ENCODE peak calls at places on chromosomes 12 and 14, in nine cellular contexts. One of them, this sample, is unnamed.

GRCh38 chr12:11576104-11576503 is 73.4 kb upstream of the ETV6 start:
- DNase-seq in PC-3: peak
- DNase-seq in endodermal cell: no peak
- DNase-seq in GM23248: peak
- DNase-seq in neural progenitor cell: no peak
- DNase-seq in fibroblast of lung: peak
- DNase-seq in adipocyte: no peak
- DNase-seq in MM.1S: no peak
- DNase-seq in kidney: no peak
- DNase-seq in this sample: no peak

GRCh38 chr14:77100961-77101360 is 2.9 kb downstream of the CIPC start:
- DNase-seq in kidney: no peak
- DNase-seq in endodermal cell: no peak
- DNase-seq in GM23248: peak
- DNase-seq in fibroblast of lung: no peak
- DNase-seq in MM.1S: no peak
- DNase-seq in PC-3: no peak
- DNase-seq in adipocyte: no peak
- DNase-seq in neural progenitor cell: no peak
- DNase-seq in this sample: no peak

GRCh38 chr14:104140213-104140462 is 1.8 kb downstream of the KIF26A start:
- DNase-seq in fibroblast of lung: no peak
- DNase-seq in MM.1S: no peak
- DNase-seq in GM23248: no peak
- DNase-seq in endodermal cell: no peak
- DNase-seq in adipocyte: no peak
- DNase-seq in kidney: peak
- DNase-seq in neural progenitor cell: no peak
- DNase-seq in PC-3: no peak
- DNase-seq in this sample: no peak

GRCh38 chr14:72463291-72463866 is 430.5 kb downstream of the DPF3 start:
- DNase-seq in endodermal cell: no peak
- DNase-seq in fibroblast of lung: peak
- DNase-seq in neural progenitor cell: no peak
- DNase-seq in adipocyte: peak
- DNase-seq in GM23248: peak
- DNase-seq in kidney: no peak
- DNase-seq in MM.1S: no peak
- DNase-seq in PC-3: peak
- DNase-seq in this sample: no peak

GRCh38 chr14:61940669-61941420 is 178.6 kb downstream of the SNAPC1 start:
- DNase-seq in endodermal cell: no peak
- DNase-seq in MM.1S: no peak
- DNase-seq in adipocyte: peak
- DNase-seq in fibroblast of lung: peak
- DNase-seq in GM23248: no peak
- DNase-seq in neural progenitor cell: peak
- DNase-seq in kidney: no peak
- DNase-seq in PC-3: no peak
- DNase-seq in this sample: no peak

GRCh38 chr12:109695961-109696461 is 17.6 kb upstream of the FAM222A start:
- DNase-seq in endodermal cell: peak
- DNase-seq in MM.1S: no peak
- DNase-seq in GM23248: no peak
- DNase-seq in adipocyte: no peak
- DNase-seq in PC-3: no peak
- DNase-seq in fibroblast of lung: no peak
- DNase-seq in neural progenitor cell: peak
- DNase-seq in kidney: no peak
- DNase-seq in this sample: no peak

GRCh38 chr12:82973601-82974000 is 286.9 kb downstream of the TMTC2 start:
- DNase-seq in endodermal cell: no peak
- DNase-seq in GM23248: no peak
- DNase-seq in PC-3: no peak
- DNase-seq in fibroblast of lung: no peak
- DNase-seq in MM.1S: no peak
- DNase-seq in kidney: no peak
- DNase-seq in adipocyte: no peak
- DNase-seq in neural progenitor cell: no peak
- DNase-seq in this sample: no peak

GRCh38 chr12:77166711-77167110 is 101.3 kb upstream of the E2F7 start:
- DNase-seq in GM23248: peak
- DNase-seq in endodermal cell: no peak
- DNase-seq in fibroblast of lung: peak
- DNase-seq in MM.1S: no peak
- DNase-seq in kidney: no peak
- DNase-seq in PC-3: peak
- DNase-seq in adipocyte: no peak
- DNase-seq in neural progenitor cell: no peak
- DNase-seq in this sample: no peak

GRCh38 chr12:45909041-45909713 is 81.2 kb downstream of the SCAF11 start:
- DNase-seq in fibroblast of lung: peak
- DNase-seq in GM23248: no peak
- DNase-seq in kidney: no peak
- DNase-seq in adipocyte: peak
- DNase-seq in endodermal cell: no peak
- DNase-seq in MM.1S: no peak
- DNase-seq in neural progenitor cell: no peak
- DNase-seq in PC-3: no peak
- DNase-seq in this sample: no peak

GRCh38 chr12:108457006-108457733 is 57.9 kb upstream of the FICD start:
- DNase-seq in fibroblast of lung: peak
- DNase-seq in endodermal cell: peak
- DNase-seq in GM23248: peak
- DNase-seq in neural progenitor cell: peak
- DNase-seq in adipocyte: peak
- DNase-seq in PC-3: peak
- DNase-seq in MM.1S: peak
- DNase-seq in kidney: no peak
- DNase-seq in this sample: peak

GRCh38 chr12:46372131-46372851 is at the start of gene SLC38A2:
- DNase-seq in endodermal cell: peak
- DNase-seq in adipocyte: peak
- DNase-seq in neural progenitor cell: peak
- DNase-seq in GM23248: peak
- DNase-seq in kidney: peak
- DNase-seq in PC-3: peak
- DNase-seq in MM.1S: peak
- DNase-seq in fibroblast of lung: peak
- DNase-seq in this sample: peak

GRCh38 chr14:59275668-59276067 is 87.2 kb downstream of the DAAM1 start:
- DNase-seq in PC-3: peak
- DNase-seq in kidney: no peak
- DNase-seq in neural progenitor cell: no peak
- DNase-seq in endodermal cell: no peak
- DNase-seq in MM.1S: no peak
- DNase-seq in GM23248: peak
- DNase-seq in adipocyte: peak
- DNase-seq in fibroblast of lung: peak
- DNase-seq in this sample: no peak

GRCh38 chr12:114685320-114685781 is 1.4 kb upstream of the TBX3 start:
- DNase-seq in GM23248: no peak
- DNase-seq in neural progenitor cell: peak
- DNase-seq in adipocyte: peak
- DNase-seq in MM.1S: no peak
- DNase-seq in endodermal cell: peak
- DNase-seq in PC-3: no peak
- DNase-seq in fibroblast of lung: no peak
- DNase-seq in kidney: peak
- DNase-seq in this sample: no peak

GRCh38 chr14:85439696-85440328 is 90.1 kb upstream of the FLRT2 start:
- DNase-seq in kidney: no peak
- DNase-seq in neural progenitor cell: no peak
- DNase-seq in PC-3: no peak
- DNase-seq in endodermal cell: no peak
- DNase-seq in MM.1S: no peak
- DNase-seq in fibroblast of lung: peak
- DNase-seq in GM23248: peak
- DNase-seq in adipocyte: peak
- DNase-seq in this sample: no peak

GRCh38 chr14:94376108-94376975 is 12.1 kb downstream of the SERPINA1 start:
- DNase-seq in MM.1S: no peak
- DNase-seq in GM23248: no peak
- DNase-seq in kidney: no peak
- DNase-seq in neural progenitor cell: no peak
- DNase-seq in PC-3: no peak
- DNase-seq in fibroblast of lung: no peak
- DNase-seq in adipocyte: no peak
- DNase-seq in endodermal cell: peak
- DNase-seq in this sample: no peak

GRCh38 chr12:56521209-56521589 is 421 bp upstream of the RBMS2 start:
- DNase-seq in adipocyte: no peak
- DNase-seq in kidney: no peak
- DNase-seq in PC-3: no peak
- DNase-seq in fibroblast of lung: no peak
- DNase-seq in endodermal cell: no peak
- DNase-seq in GM23248: peak
- DNase-seq in neural progenitor cell: no peak
- DNase-seq in MM.1S: no peak
- DNase-seq in this sample: no peak
- H3K9ac ChIP-seq in adipocyte: peak
- H3K9ac ChIP-seq in kidney: peak
- H3K9ac ChIP-seq in PC-3: peak
- H3K9ac ChIP-seq in fibroblast of lung: no peak
- H3K9ac ChIP-seq in endodermal cell: no peak
- H3K9ac ChIP-seq in GM23248: peak
- H3K9ac ChIP-seq in neural progenitor cell: no peak
- H3K9ac ChIP-seq in MM.1S: peak
- H3K9ac ChIP-seq in this sample: no peak

GRCh38 chr14:93044601-93045000 is 71.1 kb downstream of the ITPK1 start:
- DNase-seq in MM.1S: no peak
- DNase-seq in kidney: no peak
- DNase-seq in adipocyte: no peak
- DNase-seq in GM23248: no peak
- DNase-seq in neural progenitor cell: no peak
- DNase-seq in endodermal cell: no peak
- DNase-seq in PC-3: no peak
- DNase-seq in fibroblast of lung: no peak
- DNase-seq in this sample: no peak

GRCh38 chr14:93047187-93047586 is 68.5 kb downstream of the ITPK1 start:
- DNase-seq in endodermal cell: no peak
- DNase-seq in kidney: peak
- DNase-seq in GM23248: no peak
- DNase-seq in fibroblast of lung: no peak
- DNase-seq in adipocyte: no peak
- DNase-seq in neural progenitor cell: no peak
- DNase-seq in PC-3: no peak
- DNase-seq in MM.1S: no peak
- DNase-seq in this sample: no peak

GRCh38 chr14:93045211-93045674 is 70.5 kb downstream of the ITPK1 start:
- DNase-seq in GM23248: no peak
- DNase-seq in adipocyte: no peak
- DNase-seq in kidney: no peak
- DNase-seq in neural progenitor cell: peak
- DNase-seq in PC-3: no peak
- DNase-seq in fibroblast of lung: peak
- DNase-seq in MM.1S: no peak
- DNase-seq in endodermal cell: peak
- DNase-seq in this sample: peak

GRCh38 chr14:93046696-93047050 is 69.1 kb downstream of the ITPK1 start:
- DNase-seq in GM23248: no peak
- DNase-seq in neural progenitor cell: no peak
- DNase-seq in fibroblast of lung: no peak
- DNase-seq in kidney: no peak
- DNase-seq in MM.1S: no peak
- DNase-seq in adipocyte: no peak
- DNase-seq in PC-3: no peak
- DNase-seq in endodermal cell: no peak
- DNase-seq in this sample: no peak

GRCh38 chr14:93045965-93046695 is 69.6 kb downstream of the ITPK1 start:
- DNase-seq in endodermal cell: no peak
- DNase-seq in fibroblast of lung: peak
- DNase-seq in adipocyte: peak
- DNase-seq in neural progenitor cell: no peak
- DNase-seq in kidney: no peak
- DNase-seq in PC-3: peak
- DNase-seq in MM.1S: no peak
- DNase-seq in GM23248: peak
- DNase-seq in this sample: no peak
- H3K9ac ChIP-seq in endodermal cell: no peak
- H3K9ac ChIP-seq in fibroblast of lung: no peak
- H3K9ac ChIP-seq in adipocyte: no peak
- H3K9ac ChIP-seq in neural progenitor cell: no peak
- H3K9ac ChIP-seq in kidney: no peak
- H3K9ac ChIP-seq in PC-3: no peak
- H3K9ac ChIP-seq in MM.1S: no peak
- H3K9ac ChIP-seq in GM23248: no peak
- H3K9ac ChIP-seq in this sample: no peak

GRCh38 chr14:68638056-68638816 is 154.6 kb downstream of the ZFP36L1 start:
- DNase-seq in neural progenitor cell: no peak
- DNase-seq in endodermal cell: peak
- DNase-seq in MM.1S: no peak
- DNase-seq in kidney: peak
- DNase-seq in GM23248: no peak
- DNase-seq in fibroblast of lung: no peak
- DNase-seq in PC-3: no peak
- DNase-seq in adipocyte: no peak
- DNase-seq in this sample: no peak

GRCh38 chr14:68637106-68638021 is 155.5 kb downstream of the ZFP36L1 start:
- DNase-seq in kidney: no peak
- DNase-seq in MM.1S: no peak
- DNase-seq in neural progenitor cell: no peak
- DNase-seq in endodermal cell: peak
- DNase-seq in adipocyte: no peak
- DNase-seq in GM23248: peak
- DNase-seq in PC-3: no peak
- DNase-seq in fibroblast of lung: peak
- DNase-seq in this sample: no peak

GRCh38 chr14:68639518-68640292 is 153.2 kb downstream of the ZFP36L1 start:
- DNase-seq in PC-3: no peak
- DNase-seq in neural progenitor cell: no peak
- DNase-seq in MM.1S: no peak
- DNase-seq in endodermal cell: peak
- DNase-seq in adipocyte: no peak
- DNase-seq in fibroblast of lung: no peak
- DNase-seq in kidney: peak
- DNase-seq in GM23248: no peak
- DNase-seq in this sample: no peak

GRCh38 chr14:68640293-68640574 is 152.6 kb downstream of the ZFP36L1 start:
- DNase-seq in endodermal cell: no peak
- DNase-seq in adipocyte: no peak
- DNase-seq in neural progenitor cell: no peak
- DNase-seq in fibroblast of lung: no peak
- DNase-seq in kidney: no peak
- DNase-seq in MM.1S: no peak
- DNase-seq in GM23248: no peak
- DNase-seq in PC-3: no peak
- DNase-seq in this sample: no peak

GRCh38 chr14:68638817-68639517 is 153.9 kb downstream of the ZFP36L1 start:
- DNase-seq in kidney: peak
- DNase-seq in GM23248: no peak
- DNase-seq in endodermal cell: peak
- DNase-seq in neural progenitor cell: no peak
- DNase-seq in fibroblast of lung: no peak
- DNase-seq in MM.1S: no peak
- DNase-seq in PC-3: no peak
- DNase-seq in adipocyte: no peak
- DNase-seq in this sample: no peak
- H3K9ac ChIP-seq in kidney: no peak
- H3K9ac ChIP-seq in GM23248: no peak
- H3K9ac ChIP-seq in endodermal cell: no peak
- H3K9ac ChIP-seq in neural progenitor cell: no peak
- H3K9ac ChIP-seq in fibroblast of lung: no peak
- H3K9ac ChIP-seq in MM.1S: no peak
- H3K9ac ChIP-seq in PC-3: no peak
- H3K9ac ChIP-seq in adipocyte: no peak
- H3K9ac ChIP-seq in this sample: no peak

GRCh38 chr14:53993920-53994607 is 37.4 kb upstream of the BMP4 start:
- DNase-seq in neural progenitor cell: no peak
- DNase-seq in fibroblast of lung: no peak
- DNase-seq in GM23248: no peak
- DNase-seq in MM.1S: no peak
- DNase-seq in PC-3: no peak
- DNase-seq in endodermal cell: no peak
- DNase-seq in kidney: no peak
- DNase-seq in adipocyte: no peak
- DNase-seq in this sample: no peak
- H3K9ac ChIP-seq in neural progenitor cell: no peak
- H3K9ac ChIP-seq in fibroblast of lung: no peak
- H3K9ac ChIP-seq in GM23248: no peak
- H3K9ac ChIP-seq in MM.1S: no peak
- H3K9ac ChIP-seq in PC-3: no peak
- H3K9ac ChIP-seq in endodermal cell: no peak
- H3K9ac ChIP-seq in kidney: no peak
- H3K9ac ChIP-seq in adipocyte: no peak
- H3K9ac ChIP-seq in this sample: no peak